ENCODE peak calls at places on chromosomes 13 and 19, in eight cellular contexts. One of them, this sample, is unnamed.

GRCh38 chr19:44315883-44316282 is 11.1 kb upstream of the ZNF235 start:
- DNase-seq in stimulated activated effector memory CD8-positive, alpha-beta T cell treated with anti-CD3 and anti-CD28 coated beads, Interleukin-12 subunit alpha, Interleukin-12 subunit beta, amount 100 ng/mL, for 72 hours: no peak
- DNase-seq in stimulated activated CD4-positive, alpha-beta T cell treated with anti-CD3 and anti-CD28 coated beads, Interleukin-1b, Interleukin-23, amount 100 ng/mL, for 24 hours: no peak
- DNase-seq in substantia nigra: no peak
- DNase-seq in HS-5: no peak
- DNase-seq in HFF-Myc: no peak
- DNase-seq in GM04503: no peak
- DNase-seq in Kasumi-1: no peak
- DNase-seq in this sample: no peak

GRCh38 chr13:24664726-24665409 is 15.3 kb upstream of the ATP12A start:
- DNase-seq in stimulated activated effector memory CD8-positive, alpha-beta T cell treated with anti-CD3 and anti-CD28 coated beads, Interleukin-12 subunit alpha, Interleukin-12 subunit beta, amount 100 ng/mL, for 72 hours: no peak
- DNase-seq in stimulated activated CD4-positive, alpha-beta T cell treated with anti-CD3 and anti-CD28 coated beads, Interleukin-1b, Interleukin-23, amount 100 ng/mL, for 24 hours: no peak
- DNase-seq in substantia nigra: no peak
- DNase-seq in HS-5: peak; percentile 58
- DNase-seq in HFF-Myc: no peak
- DNase-seq in GM04503: no peak
- DNase-seq in Kasumi-1: no peak
- DNase-seq in this sample: no peak

GRCh38 chr13:36157475-36157874 is 26.3 kb upstream of the DCLK1 start:
- DNase-seq in stimulated activated effector memory CD8-positive, alpha-beta T cell treated with anti-CD3 and anti-CD28 coated beads, Interleukin-12 subunit alpha, Interleukin-12 subunit beta, amount 100 ng/mL, for 72 hours: no peak
- DNase-seq in stimulated activated CD4-positive, alpha-beta T cell treated with anti-CD3 and anti-CD28 coated beads, Interleukin-1b, Interleukin-23, amount 100 ng/mL, for 24 hours: no peak
- DNase-seq in substantia nigra: no peak
- DNase-seq in HS-5: no peak
- DNase-seq in HFF-Myc: no peak
- DNase-seq in GM04503: no peak
- DNase-seq in Kasumi-1: no peak
- DNase-seq in this sample: no peak

GRCh38 chr13:94933230-94933751 is 220.9 kb upstream of the SOX21 start:
- DNase-seq in stimulated activated effector memory CD8-positive, alpha-beta T cell treated with anti-CD3 and anti-CD28 coated beads, Interleukin-12 subunit alpha, Interleukin-12 subunit beta, amount 100 ng/mL, for 72 hours: no peak
- DNase-seq in stimulated activated CD4-positive, alpha-beta T cell treated with anti-CD3 and anti-CD28 coated beads, Interleukin-1b, Interleukin-23, amount 100 ng/mL, for 24 hours: no peak
- DNase-seq in substantia nigra: no peak
- DNase-seq in HS-5: no peak
- DNase-seq in HFF-Myc: no peak
- DNase-seq in GM04503: no peak
- DNase-seq in Kasumi-1: no peak
- DNase-seq in this sample: no peak

GRCh38 chr13:101303512-101303911 is 112.8 kb downstream of the NALCN start:
- DNase-seq in stimulated activated effector memory CD8-positive, alpha-beta T cell treated with anti-CD3 and anti-CD28 coated beads, Interleukin-12 subunit alpha, Interleukin-12 subunit beta, amount 100 ng/mL, for 72 hours: no peak
- DNase-seq in stimulated activated CD4-positive, alpha-beta T cell treated with anti-CD3 and anti-CD28 coated beads, Interleukin-1b, Interleukin-23, amount 100 ng/mL, for 24 hours: no peak
- DNase-seq in substantia nigra: no peak
- DNase-seq in HS-5: no peak
- DNase-seq in HFF-Myc: no peak
- DNase-seq in GM04503: no peak
- DNase-seq in Kasumi-1: no peak
- DNase-seq in this sample: no peak

GRCh38 chr13:95355491-95355890 is 54.2 kb upstream of the ABCC4 start:
- DNase-seq in stimulated activated effector memory CD8-positive, alpha-beta T cell treated with anti-CD3 and anti-CD28 coated beads, Interleukin-12 subunit alpha, Interleukin-12 subunit beta, amount 100 ng/mL, for 72 hours: no peak
- DNase-seq in stimulated activated CD4-positive, alpha-beta T cell treated with anti-CD3 and anti-CD28 coated beads, Interleukin-1b, Interleukin-23, amount 100 ng/mL, for 24 hours: no peak
- DNase-seq in substantia nigra: no peak
- DNase-seq in HS-5: no peak
- DNase-seq in HFF-Myc: no peak
- DNase-seq in GM04503: no peak
- DNase-seq in Kasumi-1: no peak
- DNase-seq in this sample: no peak

GRCh38 chr19:19657397-19657783 is 6.1 kb downstream of the ATP13A1 start:
- DNase-seq in stimulated activated effector memory CD8-positive, alpha-beta T cell treated with anti-CD3 and anti-CD28 coated beads, Interleukin-12 subunit alpha, Interleukin-12 subunit beta, amount 100 ng/mL, for 72 hours: no peak
- DNase-seq in stimulated activated CD4-positive, alpha-beta T cell treated with anti-CD3 and anti-CD28 coated beads, Interleukin-1b, Interleukin-23, amount 100 ng/mL, for 24 hours: no peak
- DNase-seq in substantia nigra: no peak
- DNase-seq in HS-5: no peak
- DNase-seq in HFF-Myc: no peak
- DNase-seq in GM04503: no peak
- DNase-seq in Kasumi-1: no peak
- DNase-seq in this sample: peak; percentile 46

GRCh38 chr13:44874886-44875630 is 114.2 kb downstream of the NUFIP1 start:
- DNase-seq in stimulated activated effector memory CD8-positive, alpha-beta T cell treated with anti-CD3 and anti-CD28 coated beads, Interleukin-12 subunit alpha, Interleukin-12 subunit beta, amount 100 ng/mL, for 72 hours: no peak
- DNase-seq in stimulated activated CD4-positive, alpha-beta T cell treated with anti-CD3 and anti-CD28 coated beads, Interleukin-1b, Interleukin-23, amount 100 ng/mL, for 24 hours: no peak
- DNase-seq in substantia nigra: no peak
- DNase-seq in HS-5: no peak
- DNase-seq in HFF-Myc: peak; percentile 42
- DNase-seq in GM04503: no peak
- DNase-seq in Kasumi-1: no peak
- DNase-seq in this sample: no peak

GRCh38 chr19:52258426-52258825 is 11.0 kb upstream of the ZNF766 start:
- DNase-seq in stimulated activated effector memory CD8-positive, alpha-beta T cell treated with anti-CD3 and anti-CD28 coated beads, Interleukin-12 subunit alpha, Interleukin-12 subunit beta, amount 100 ng/mL, for 72 hours: no peak
- DNase-seq in stimulated activated CD4-positive, alpha-beta T cell treated with anti-CD3 and anti-CD28 coated beads, Interleukin-1b, Interleukin-23, amount 100 ng/mL, for 24 hours: no peak
- DNase-seq in substantia nigra: no peak
- DNase-seq in HS-5: no peak
- DNase-seq in HFF-Myc: no peak
- DNase-seq in GM04503: no peak
- DNase-seq in Kasumi-1: no peak
- DNase-seq in this sample: no peak

GRCh38 chr13:79490846-79491245 is 9.9 kb downstream of the NDFIP2 start:
- DNase-seq in stimulated activated effector memory CD8-positive, alpha-beta T cell treated with anti-CD3 and anti-CD28 coated beads, Interleukin-12 subunit alpha, Interleukin-12 subunit beta, amount 100 ng/mL, for 72 hours: no peak
- DNase-seq in stimulated activated CD4-positive, alpha-beta T cell treated with anti-CD3 and anti-CD28 coated beads, Interleukin-1b, Interleukin-23, amount 100 ng/mL, for 24 hours: no peak
- DNase-seq in substantia nigra: no peak
- DNase-seq in HS-5: no peak
- DNase-seq in HFF-Myc: no peak
- DNase-seq in GM04503: no peak
- DNase-seq in Kasumi-1: no peak
- DNase-seq in this sample: no peak

GRCh38 chr13:25920931-25921330 is 130.9 kb downstream of the SHISA2 start:
- DNase-seq in stimulated activated effector memory CD8-positive, alpha-beta T cell treated with anti-CD3 and anti-CD28 coated beads, Interleukin-12 subunit alpha, Interleukin-12 subunit beta, amount 100 ng/mL, for 72 hours: no peak
- DNase-seq in stimulated activated CD4-positive, alpha-beta T cell treated with anti-CD3 and anti-CD28 coated beads, Interleukin-1b, Interleukin-23, amount 100 ng/mL, for 24 hours: no peak
- DNase-seq in substantia nigra: no peak
- DNase-seq in HS-5: no peak
- DNase-seq in HFF-Myc: no peak
- DNase-seq in GM04503: no peak
- DNase-seq in Kasumi-1: no peak
- DNase-seq in this sample: no peak

GRCh38 chr19:5106361-5106760 is 137.4 kb downstream of the KDM4B start:
- DNase-seq in stimulated activated effector memory CD8-positive, alpha-beta T cell treated with anti-CD3 and anti-CD28 coated beads, Interleukin-12 subunit alpha, Interleukin-12 subunit beta, amount 100 ng/mL, for 72 hours: no peak
- DNase-seq in stimulated activated CD4-positive, alpha-beta T cell treated with anti-CD3 and anti-CD28 coated beads, Interleukin-1b, Interleukin-23, amount 100 ng/mL, for 24 hours: no peak
- DNase-seq in substantia nigra: no peak
- DNase-seq in HS-5: no peak
- DNase-seq in HFF-Myc: no peak
- DNase-seq in GM04503: no peak
- DNase-seq in Kasumi-1: no peak
- DNase-seq in this sample: no peak

GRCh38 chr19:5046339-5047039 is 77.6 kb downstream of the KDM4B start:
- DNase-seq in stimulated activated effector memory CD8-positive, alpha-beta T cell treated with anti-CD3 and anti-CD28 coated beads, Interleukin-12 subunit alpha, Interleukin-12 subunit beta, amount 100 ng/mL, for 72 hours: no peak
- DNase-seq in stimulated activated CD4-positive, alpha-beta T cell treated with anti-CD3 and anti-CD28 coated beads, Interleukin-1b, Interleukin-23, amount 100 ng/mL, for 24 hours: no peak
- DNase-seq in substantia nigra: no peak
- DNase-seq in HS-5: no peak
- DNase-seq in HFF-Myc: no peak
- DNase-seq in GM04503: peak; percentile 68
- DNase-seq in Kasumi-1: no peak
- DNase-seq in this sample: no peak

GRCh38 chr13:98751397-98752110 is 918 bp downstream of the SLC15A1 start:
- DNase-seq in stimulated activated effector memory CD8-positive, alpha-beta T cell treated with anti-CD3 and anti-CD28 coated beads, Interleukin-12 subunit alpha, Interleukin-12 subunit beta, amount 100 ng/mL, for 72 hours: no peak
- DNase-seq in stimulated activated CD4-positive, alpha-beta T cell treated with anti-CD3 and anti-CD28 coated beads, Interleukin-1b, Interleukin-23, amount 100 ng/mL, for 24 hours: no peak
- DNase-seq in substantia nigra: no peak
- DNase-seq in HS-5: no peak
- DNase-seq in HFF-Myc: no peak
- DNase-seq in GM04503: no peak
- DNase-seq in Kasumi-1: no peak
- DNase-seq in this sample: no peak

GRCh38 chr19:6126335-6126974 is 9.0 kb upstream of the ACSBG2 start:
- DNase-seq in stimulated activated effector memory CD8-positive, alpha-beta T cell treated with anti-CD3 and anti-CD28 coated beads, Interleukin-12 subunit alpha, Interleukin-12 subunit beta, amount 100 ng/mL, for 72 hours: no peak
- DNase-seq in stimulated activated CD4-positive, alpha-beta T cell treated with anti-CD3 and anti-CD28 coated beads, Interleukin-1b, Interleukin-23, amount 100 ng/mL, for 24 hours: no peak
- DNase-seq in substantia nigra: no peak
- DNase-seq in HS-5: no peak
- DNase-seq in HFF-Myc: no peak
- DNase-seq in GM04503: no peak
- DNase-seq in Kasumi-1: peak; percentile 77
- DNase-seq in this sample: no peak

GRCh38 chr19:2542341-2543069 is 66.6 kb downstream of the GADD45B start:
- DNase-seq in stimulated activated effector memory CD8-positive, alpha-beta T cell treated with anti-CD3 and anti-CD28 coated beads, Interleukin-12 subunit alpha, Interleukin-12 subunit beta, amount 100 ng/mL, for 72 hours: no peak
- DNase-seq in stimulated activated CD4-positive, alpha-beta T cell treated with anti-CD3 and anti-CD28 coated beads, Interleukin-1b, Interleukin-23, amount 100 ng/mL, for 24 hours: no peak
- DNase-seq in substantia nigra: no peak
- DNase-seq in HS-5: no peak
- DNase-seq in HFF-Myc: no peak
- DNase-seq in GM04503: no peak
- DNase-seq in Kasumi-1: peak; percentile 70
- DNase-seq in this sample: no peak

GRCh38 chr13:110274687-110275086 is 32.3 kb downstream of the COL4A1 start:
- DNase-seq in stimulated activated effector memory CD8-positive, alpha-beta T cell treated with anti-CD3 and anti-CD28 coated beads, Interleukin-12 subunit alpha, Interleukin-12 subunit beta, amount 100 ng/mL, for 72 hours: no peak
- DNase-seq in stimulated activated CD4-positive, alpha-beta T cell treated with anti-CD3 and anti-CD28 coated beads, Interleukin-1b, Interleukin-23, amount 100 ng/mL, for 24 hours: no peak
- DNase-seq in substantia nigra: no peak
- DNase-seq in HS-5: no peak
- DNase-seq in HFF-Myc: no peak
- DNase-seq in GM04503: no peak
- DNase-seq in Kasumi-1: no peak
- DNase-seq in this sample: no peak

GRCh38 chr13:101747039-101747438 is 294.6 kb downstream of the ITGBL1 start:
- DNase-seq in stimulated activated effector memory CD8-positive, alpha-beta T cell treated with anti-CD3 and anti-CD28 coated beads, Interleukin-12 subunit alpha, Interleukin-12 subunit beta, amount 100 ng/mL, for 72 hours: no peak
- DNase-seq in stimulated activated CD4-positive, alpha-beta T cell treated with anti-CD3 and anti-CD28 coated beads, Interleukin-1b, Interleukin-23, amount 100 ng/mL, for 24 hours: no peak
- DNase-seq in substantia nigra: no peak
- DNase-seq in HS-5: no peak
- DNase-seq in HFF-Myc: no peak
- DNase-seq in GM04503: no peak
- DNase-seq in Kasumi-1: no peak
- DNase-seq in this sample: no peak

GRCh38 chr19:34276614-34277013 is 22.3 kb downstream of the GARRE1 start:
- DNase-seq in stimulated activated effector memory CD8-positive, alpha-beta T cell treated with anti-CD3 and anti-CD28 coated beads, Interleukin-12 subunit alpha, Interleukin-12 subunit beta, amount 100 ng/mL, for 72 hours: no peak
- DNase-seq in stimulated activated CD4-positive, alpha-beta T cell treated with anti-CD3 and anti-CD28 coated beads, Interleukin-1b, Interleukin-23, amount 100 ng/mL, for 24 hours: no peak
- DNase-seq in substantia nigra: peak; percentile 23
- DNase-seq in HS-5: no peak
- DNase-seq in HFF-Myc: no peak
- DNase-seq in GM04503: no peak
- DNase-seq in Kasumi-1: no peak
- DNase-seq in this sample: peak; percentile 63

GRCh38 chr19:23002690-23003422 is at the start of gene ZNF728:
- DNase-seq in stimulated activated effector memory CD8-positive, alpha-beta T cell treated with anti-CD3 and anti-CD28 coated beads, Interleukin-12 subunit alpha, Interleukin-12 subunit beta, amount 100 ng/mL, for 72 hours: no peak
- DNase-seq in stimulated activated CD4-positive, alpha-beta T cell treated with anti-CD3 and anti-CD28 coated beads, Interleukin-1b, Interleukin-23, amount 100 ng/mL, for 24 hours: no peak
- DNase-seq in substantia nigra: peak; percentile 16
- DNase-seq in HS-5: no peak
- DNase-seq in HFF-Myc: no peak
- DNase-seq in GM04503: no peak
- DNase-seq in Kasumi-1: no peak
- DNase-seq in this sample: peak; percentile 48

This sample was measured in head of caudate nucleus.